ENCODE peak calls at places on chromosomes 1 and 21, in four cellular contexts. One of them, this sample, is unnamed.

GRCh38 chr1:228930479-228930957 is 195.2 kb downstream of the RHOU start:
- DNase-seq in mesendoderm: no peak
- DNase-seq in fibroblast of mammary gland: no peak
- DNase-seq in astrocyte of the spinal cord: no peak
- DNase-seq in this sample: no peak

GRCh38 chr1:208604295-208604694 is 360.1 kb upstream of the PLXNA2 start:
- DNase-seq in mesendoderm: no peak
- DNase-seq in fibroblast of mammary gland: peak; percentile 37
- DNase-seq in astrocyte of the spinal cord: peak; percentile 41
- DNase-seq in this sample: no peak

GRCh38 chr1:192705510-192705909 is 69.6 kb downstream of the RGS13 start:
- DNase-seq in mesendoderm: no peak
- DNase-seq in fibroblast of mammary gland: no peak
- DNase-seq in astrocyte of the spinal cord: no peak
- DNase-seq in this sample: no peak

GRCh38 chr1:115545096-115545720 is 96.6 kb upstream of the VANGL1 start:
- DNase-seq in mesendoderm: no peak
- DNase-seq in fibroblast of mammary gland: no peak
- DNase-seq in astrocyte of the spinal cord: no peak
- DNase-seq in this sample: no peak

GRCh38 chr21:41582298-41582840 is 74.4 kb upstream of the TMPRSS2 start:
- DNase-seq in mesendoderm: no peak
- DNase-seq in fibroblast of mammary gland: no peak
- DNase-seq in astrocyte of the spinal cord: no peak
- DNase-seq in this sample: no peak

GRCh38 chr1:43039228-43040055 is 80.8 kb upstream of the SLC2A1 start:
- DNase-seq in mesendoderm: no peak
- DNase-seq in fibroblast of mammary gland: no peak
- DNase-seq in astrocyte of the spinal cord: no peak
- DNase-seq in this sample: no peak

GRCh38 chr1:200988693-200989092 is 34.8 kb downstream of the KIF21B start:
- DNase-seq in mesendoderm: no peak
- DNase-seq in fibroblast of mammary gland: no peak
- DNase-seq in astrocyte of the spinal cord: no peak
- DNase-seq in this sample: no peak

GRCh38 chr21:39444406-39445145 is 1.0 kb downstream of the LCA5L start:
- DNase-seq in mesendoderm: peak; percentile 58
- DNase-seq in fibroblast of mammary gland: peak; percentile 32
- DNase-seq in astrocyte of the spinal cord: peak; percentile 34
- DNase-seq in this sample: peak; percentile 8

GRCh38 chr1:114668784-114669561 is 876 bp downstream of the DENND2C start:
- DNase-seq in mesendoderm: peak; percentile 37
- DNase-seq in fibroblast of mammary gland: peak; percentile 67
- DNase-seq in astrocyte of the spinal cord: peak; percentile 3
- DNase-seq in this sample: no peak

GRCh38 chr1:223007935-223008334 is 135.1 kb downstream of the TLR5 start:
- DNase-seq in mesendoderm: no peak
- DNase-seq in fibroblast of mammary gland: no peak
- DNase-seq in astrocyte of the spinal cord: no peak
- DNase-seq in this sample: no peak

GRCh38 chr1:42003433-42003832 is 84.7 kb upstream of the HIVEP3 start:
- DNase-seq in mesendoderm: no peak
- DNase-seq in fibroblast of mammary gland: no peak
- DNase-seq in astrocyte of the spinal cord: no peak
- DNase-seq in this sample: no peak

GRCh38 chr1:246961939-246962373 is 30.2 kb upstream of the AHCTF1 start:
- DNase-seq in mesendoderm: no peak
- DNase-seq in fibroblast of mammary gland: peak; percentile 51
- DNase-seq in astrocyte of the spinal cord: no peak
- DNase-seq in this sample: no peak

GRCh38 chr1:182657026-182657425 is 27.4 kb downstream of the RGS8 start:
- DNase-seq in mesendoderm: no peak
- DNase-seq in fibroblast of mammary gland: no peak
- DNase-seq in astrocyte of the spinal cord: no peak
- DNase-seq in this sample: no peak

GRCh38 chr1:34529935-34530859 is 224.7 kb upstream of the GJB5 start:
- DNase-seq in mesendoderm: no peak
- DNase-seq in fibroblast of mammary gland: no peak
- DNase-seq in astrocyte of the spinal cord: no peak
- DNase-seq in this sample: no peak

GRCh38 chr1:156816561-156817328 is at the start of gene SH2D2A:
- DNase-seq in mesendoderm: peak; percentile 56
- DNase-seq in fibroblast of mammary gland: peak; percentile 43
- DNase-seq in astrocyte of the spinal cord: no peak
- DNase-seq in this sample: no peak

GRCh38 chr1:207972350-207972749 is 61.4 kb upstream of the CD34 start:
- DNase-seq in mesendoderm: no peak
- DNase-seq in fibroblast of mammary gland: no peak
- DNase-seq in astrocyte of the spinal cord: no peak
- DNase-seq in this sample: no peak

GRCh38 chr1:21323091-21323490 is 32.8 kb upstream of the ECE1 start:
- DNase-seq in mesendoderm: peak; percentile 68
- DNase-seq in fibroblast of mammary gland: peak; percentile 63
- DNase-seq in astrocyte of the spinal cord: peak; percentile 58
- DNase-seq in this sample: no peak

GRCh38 chr1:91014475-91014874 is 7.4 kb downstream of the ZNF644 start:
- DNase-seq in mesendoderm: no peak
- DNase-seq in fibroblast of mammary gland: no peak
- DNase-seq in astrocyte of the spinal cord: no peak
- DNase-seq in this sample: no peak

GRCh38 chr1:230109871-230110667 is 43.0 kb downstream of the GALNT2 start:
- DNase-seq in mesendoderm: no peak
- DNase-seq in fibroblast of mammary gland: no peak
- DNase-seq in astrocyte of the spinal cord: no peak
- DNase-seq in this sample: no peak

GRCh38 chr1:39026051-39026946 is at the start of gene NDUFS5:
- DNase-seq in mesendoderm: peak; percentile 98
- DNase-seq in fibroblast of mammary gland: peak; percentile 94
- DNase-seq in astrocyte of the spinal cord: peak; percentile 95
- DNase-seq in this sample: peak; percentile 85

GRCh38 chr1:79899914-79900313 is 893.4 kb upstream of the ADGRL4 start:
- DNase-seq in mesendoderm: no peak
- DNase-seq in fibroblast of mammary gland: peak; percentile 97
- DNase-seq in astrocyte of the spinal cord: peak; percentile 97
- DNase-seq in this sample: peak; percentile 91

GRCh38 chr21:21921410-21922232 is 923.4 kb downstream of the NCAM2 start:
- DNase-seq in mesendoderm: peak; percentile 51
- DNase-seq in fibroblast of mammary gland: peak; percentile 32
- DNase-seq in astrocyte of the spinal cord: peak; percentile 56
- DNase-seq in this sample: peak; percentile 19

GRCh38 chr1:16981269-16981849 is 939 bp upstream of the MFAP2 start:
- DNase-seq in mesendoderm: no peak
- DNase-seq in fibroblast of mammary gland: peak; percentile 95
- DNase-seq in astrocyte of the spinal cord: peak; percentile 87
- DNase-seq in this sample: peak; percentile 23

GRCh38 chr1:116255486-116255885 is 117.6 kb upstream of the ATP1A1 start:
- DNase-seq in mesendoderm: no peak
- DNase-seq in fibroblast of mammary gland: no peak
- DNase-seq in astrocyte of the spinal cord: no peak
- DNase-seq in this sample: no peak

GRCh38 chr1:180672105-180672504 is 40.3 kb downstream of the XPR1 start:
- DNase-seq in mesendoderm: no peak
- DNase-seq in fibroblast of mammary gland: peak; percentile 7
- DNase-seq in astrocyte of the spinal cord: no peak
- DNase-seq in this sample: no peak

GRCh38 chr21:17348357-17348756 is 164.5 kb upstream of the CXADR start:
- DNase-seq in mesendoderm: no peak
- DNase-seq in fibroblast of mammary gland: no peak
- DNase-seq in astrocyte of the spinal cord: no peak
- DNase-seq in this sample: no peak

GRCh38 chr21:17352937-17353655 is 159.7 kb upstream of the CXADR start:
- DNase-seq in mesendoderm: no peak
- DNase-seq in fibroblast of mammary gland: no peak
- DNase-seq in astrocyte of the spinal cord: no peak
- DNase-seq in this sample: no peak

GRCh38 chr21:17348849-17349248 is 164.0 kb upstream of the CXADR start:
- DNase-seq in mesendoderm: no peak
- DNase-seq in fibroblast of mammary gland: no peak
- DNase-seq in astrocyte of the spinal cord: no peak
- DNase-seq in this sample: no peak

DNA sequence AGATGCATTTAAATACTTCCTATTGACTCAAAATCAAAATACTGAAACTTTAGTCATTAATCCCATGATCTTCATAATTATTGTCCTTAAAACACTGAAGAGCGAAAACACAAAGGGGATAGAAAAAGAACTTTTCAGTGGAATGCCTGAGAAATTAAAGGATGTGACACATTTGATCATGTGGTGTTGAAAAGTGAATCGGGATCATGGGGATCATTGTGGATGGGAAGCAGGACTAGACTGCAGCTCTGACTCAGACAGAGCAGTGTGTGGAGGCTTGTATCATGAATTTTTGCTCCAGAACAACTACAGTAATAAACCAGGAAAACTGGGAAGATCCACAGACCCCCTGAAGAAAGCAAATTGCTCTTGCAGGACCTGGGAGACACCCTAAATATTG is 161.1 kb upstream of the CXADR start:
- DNase-seq in mesendoderm: no peak
- DNase-seq in fibroblast of mammary gland: no peak
- DNase-seq in astrocyte of the spinal cord: no peak
- DNase-seq in this sample: no peak
- H3K4me3 ChIP-seq in mesendoderm: no peak overlapping the region
- H3K4me3 ChIP-seq in fibroblast of mammary gland: no peak overlapping the region
- H3K4me3 ChIP-seq in astrocyte of the spinal cord: no peak overlapping the region
- H3K4me3 ChIP-seq in this sample: no peak overlapping the region

DNA sequence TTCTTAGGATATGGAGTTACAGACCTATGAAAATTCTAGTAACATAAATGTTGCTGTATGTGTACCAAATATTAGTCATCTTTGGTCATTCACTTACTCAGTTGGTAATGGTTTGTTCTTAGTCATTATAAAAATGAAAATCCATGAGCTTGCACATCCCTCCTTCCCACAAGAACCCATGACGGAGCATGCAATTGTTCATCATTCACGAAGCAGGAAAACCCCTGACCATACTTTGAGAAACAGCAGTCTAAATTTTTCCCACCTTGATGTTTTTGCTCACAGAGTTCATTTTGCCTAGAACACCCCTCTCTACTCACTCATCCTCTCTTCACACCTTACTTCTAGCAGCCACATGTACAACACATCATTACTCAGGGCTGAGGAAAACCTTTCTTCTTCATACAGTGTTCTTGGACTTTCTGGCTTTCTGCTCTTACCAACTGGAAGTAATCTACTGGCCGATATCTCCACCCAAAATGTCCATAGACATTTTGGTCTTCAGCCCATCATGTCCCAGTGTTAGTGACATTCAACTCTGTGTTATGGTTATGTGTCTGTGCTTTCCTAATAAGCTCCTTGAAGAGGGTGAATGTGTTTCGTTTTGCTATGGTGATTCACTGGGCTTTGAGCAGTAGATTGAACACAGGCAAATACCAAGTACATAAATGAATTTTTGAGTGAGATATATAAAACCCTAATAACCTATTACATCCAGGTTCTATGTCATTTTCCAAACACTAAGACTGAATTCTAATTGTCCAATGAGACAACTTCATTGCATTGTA is 189.9 kb downstream of the ZC3H11B start:
- DNase-seq in mesendoderm: no peak
- DNase-seq in fibroblast of mammary gland: peak; percentile 79
- DNase-seq in astrocyte of the spinal cord: peak; percentile 70
- DNase-seq in this sample: peak; percentile 44
- H3K4me3 ChIP-seq in mesendoderm: no peak overlapping the region
- H3K4me3 ChIP-seq in fibroblast of mammary gland: no peak overlapping the region
- H3K4me3 ChIP-seq in astrocyte of the spinal cord: no peak overlapping the region
- H3K4me3 ChIP-seq in this sample: no peak overlapping the region

DNA sequence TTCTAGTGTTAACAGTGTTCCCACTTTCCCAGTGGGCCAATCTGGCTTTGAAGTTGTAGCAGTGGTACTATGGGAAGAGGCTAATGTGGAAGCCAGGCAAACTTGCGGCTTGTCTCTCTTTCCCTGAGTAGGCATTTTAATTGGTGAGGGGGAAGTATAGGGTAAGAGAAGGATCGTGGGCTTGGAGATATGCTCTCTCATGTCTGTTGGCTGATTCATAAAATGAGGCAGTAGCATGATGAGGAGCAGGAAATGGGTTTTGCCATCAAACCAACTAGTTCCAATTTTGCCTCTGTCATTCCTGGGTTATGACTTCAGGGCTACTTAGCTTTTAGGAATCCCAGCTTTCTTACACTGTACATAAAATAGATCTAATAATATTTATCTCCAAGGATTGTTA is 12.1 kb downstream of the C8A start:
- DNase-seq in mesendoderm: no peak
- DNase-seq in fibroblast of mammary gland: peak; percentile 85
- DNase-seq in astrocyte of the spinal cord: peak; percentile 25
- DNase-seq in this sample: no peak
- H3K4me3 ChIP-seq in mesendoderm: no peak overlapping the region
- H3K4me3 ChIP-seq in fibroblast of mammary gland: no peak overlapping the region
- H3K4me3 ChIP-seq in astrocyte of the spinal cord: no peak overlapping the region
- H3K4me3 ChIP-seq in this sample: no peak overlapping the region

GRCh38 chr1:167747988-167748387 is 26.2 kb downstream of the MPZL1 start:
- DNase-seq in mesendoderm: no peak
- DNase-seq in fibroblast of mammary gland: peak; percentile 48
- DNase-seq in astrocyte of the spinal cord: peak; percentile 32
- DNase-seq in this sample: no peak
- H3K4me3 ChIP-seq in mesendoderm: no peak overlapping the region
- H3K4me3 ChIP-seq in fibroblast of mammary gland: no peak overlapping the region
- H3K4me3 ChIP-seq in astrocyte of the spinal cord: no peak overlapping the region
- H3K4me3 ChIP-seq in this sample: no peak overlapping the region

GRCh38 chr1:47985001-47985400 is 12.2 kb downstream of the TRABD2B start:
- DNase-seq in mesendoderm: no peak
- DNase-seq in fibroblast of mammary gland: no peak
- DNase-seq in astrocyte of the spinal cord: no peak
- DNase-seq in this sample: no peak
- H3K4me3 ChIP-seq in mesendoderm: no peak overlapping the region
- H3K4me3 ChIP-seq in fibroblast of mammary gland: no peak overlapping the region
- H3K4me3 ChIP-seq in astrocyte of the spinal cord: no peak overlapping the region
- H3K4me3 ChIP-seq in this sample: no peak overlapping the region

DNA sequence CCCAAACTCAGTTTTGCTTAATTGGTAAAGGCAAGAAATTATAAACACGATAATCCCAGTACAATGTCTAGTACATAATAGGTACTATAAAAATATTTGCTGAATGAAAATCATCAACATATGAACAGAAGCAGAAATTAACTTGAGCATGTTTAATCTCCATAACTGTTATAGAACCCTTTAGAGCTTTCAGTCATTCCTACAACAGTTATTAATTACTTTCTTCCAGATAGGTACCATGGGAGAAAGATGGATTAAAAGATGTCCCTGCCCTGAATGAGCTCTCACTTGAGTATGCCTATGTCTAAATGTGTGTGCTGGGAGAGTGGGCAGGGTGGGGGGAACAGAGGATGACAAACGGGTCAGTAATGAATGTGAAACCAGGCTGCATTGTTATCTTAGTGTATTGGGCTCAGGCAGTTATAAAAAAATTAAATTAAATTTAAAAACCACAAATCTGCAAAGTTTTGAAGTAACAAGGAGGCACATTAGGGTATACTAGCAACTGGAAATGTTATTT is 2.4 kb downstream of the EPS15 start:
- DNase-seq in mesendoderm: no peak
- DNase-seq in fibroblast of mammary gland: no peak
- DNase-seq in astrocyte of the spinal cord: no peak
- DNase-seq in this sample: no peak
- H3K4me3 ChIP-seq in mesendoderm: no peak overlapping the region
- H3K4me3 ChIP-seq in fibroblast of mammary gland: peak overlapping the region; percentile 87
- H3K4me3 ChIP-seq in astrocyte of the spinal cord: no peak overlapping the region
- H3K4me3 ChIP-seq in this sample: no peak overlapping the region